ENCODE peak calls at places on chromosomes 6 and 20, in eight cellular contexts. N is tibial nerve, V is H54, K is lower leg skin, S is esophagus squamous epithelium, B is endothelial cell of umbilical vein, R is ovary, D is IMR-90. U is an unnamed sample.

GRCh38 chr6:104431096-104431495 is 428.6 kb downstream of the HACE1 start:
- DNase-seq in N (no peak), S (no peak), B (no peak), V (no peak), K (no peak), D (no peak), R (no peak), U (no peak)

GRCh38 chr20:5996765-5997164 is 46.3 kb downstream of the MCM8 start:
- DNase-seq in R (no peak), D (no peak), V (no peak), K (no peak), N (no peak), B (no peak), S (no peak), U (no peak)

GRCh38 chr6:43986177-43986825 is 141.0 kb downstream of the MRPL14 start:
- DNase-seq in V (no peak), R (no peak), K (no peak), B (no peak), S (no peak), D (no peak), N (no peak), U (no peak)

GRCh38 chr6:131255434-131255833 is 120.2 kb downstream of the AKAP7 start:
- DNase-seq in S (no peak), N (no peak), R (no peak), V (no peak), D (no peak), K (no peak), B (no peak), U (no peak)

GRCh38 chr6:143059616-143060353 is 904 bp upstream of the AIG1 start:
- DNase-seq in B (peak), D (peak), V (peak), S (no peak), R (no peak), K (no peak), N (no peak), U (no peak)

GRCh38 chr6:150492507-150492906 is 107.2 kb upstream of the PLEKHG1 start:
- DNase-seq in B (no peak), R (no peak), V (peak), D (no peak), N (no peak), K (no peak), S (no peak), U (no peak)

GRCh38 chr20:33713865-33714367 is 6.2 kb downstream of the PXMP4 start:
- DNase-seq in B (no peak), V (no peak), S (no peak), K (no peak), R (no peak), N (no peak), D (no peak), U (no peak)

GRCh38 chr6:156600678-156601077 is 176.5 kb upstream of the ARID1B start:
- DNase-seq in R (peak), D (no peak), S (no peak), K (no peak), B (no peak), V (no peak), N (no peak), U (no peak)

GRCh38 chr6:155943635-155944034 is 488.0 kb upstream of the NOX3 start:
- DNase-seq in S (no peak), N (no peak), K (no peak), B (no peak), V (no peak), D (peak), R (no peak), U (no peak)

DNA sequence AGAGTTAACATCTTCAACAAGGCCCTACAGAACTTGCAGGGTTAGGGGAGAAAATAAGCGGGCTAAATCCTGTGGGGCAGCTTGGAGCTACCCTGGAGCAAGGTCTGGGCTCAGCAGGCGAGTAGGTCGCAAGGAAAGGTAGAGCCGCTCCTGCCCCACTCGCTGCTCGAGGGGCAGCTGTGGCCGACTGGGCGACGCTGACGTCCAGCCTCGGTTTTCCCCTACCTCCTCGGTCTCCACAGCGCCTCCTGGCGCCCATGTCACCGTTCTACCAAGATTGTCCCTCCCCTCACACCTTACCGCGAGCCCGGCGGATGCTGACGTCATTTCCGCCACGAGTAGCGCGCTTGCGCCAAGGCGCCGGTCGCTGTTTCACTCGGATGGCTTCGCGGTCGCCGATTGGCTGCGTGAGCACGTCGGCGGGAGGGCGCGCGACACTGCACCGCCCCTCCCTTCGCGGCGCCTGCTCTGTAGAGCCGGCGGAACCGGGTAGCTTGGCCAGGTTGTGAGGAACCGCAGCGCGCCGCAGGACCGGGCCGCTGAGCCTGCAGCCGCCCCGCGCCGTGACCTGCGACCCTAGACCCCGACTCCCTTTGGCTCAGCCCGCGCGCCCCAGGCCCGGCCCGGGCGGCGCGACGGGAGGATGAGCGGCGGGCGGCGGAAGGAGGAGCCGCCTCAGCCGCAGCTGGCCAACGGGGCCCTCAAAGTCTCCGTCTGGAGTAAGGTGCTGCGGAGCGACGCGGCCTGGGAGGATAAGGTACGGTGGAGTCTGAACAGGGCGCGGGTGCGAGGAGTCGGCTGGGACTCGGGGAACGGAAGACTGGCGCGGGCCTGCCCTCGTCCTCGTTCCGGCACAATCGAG is at the start of gene RAB5IF:
- DNase-seq in K (peak), N (peak), S (peak), R (peak), V (peak), B (peak), D (peak), U (peak)
- TF ChIP-seq POLR2A in K (no peak), N (peak), S (no peak), R (peak), V (peak), B (peak), D (peak), U (no peak)

DNA sequence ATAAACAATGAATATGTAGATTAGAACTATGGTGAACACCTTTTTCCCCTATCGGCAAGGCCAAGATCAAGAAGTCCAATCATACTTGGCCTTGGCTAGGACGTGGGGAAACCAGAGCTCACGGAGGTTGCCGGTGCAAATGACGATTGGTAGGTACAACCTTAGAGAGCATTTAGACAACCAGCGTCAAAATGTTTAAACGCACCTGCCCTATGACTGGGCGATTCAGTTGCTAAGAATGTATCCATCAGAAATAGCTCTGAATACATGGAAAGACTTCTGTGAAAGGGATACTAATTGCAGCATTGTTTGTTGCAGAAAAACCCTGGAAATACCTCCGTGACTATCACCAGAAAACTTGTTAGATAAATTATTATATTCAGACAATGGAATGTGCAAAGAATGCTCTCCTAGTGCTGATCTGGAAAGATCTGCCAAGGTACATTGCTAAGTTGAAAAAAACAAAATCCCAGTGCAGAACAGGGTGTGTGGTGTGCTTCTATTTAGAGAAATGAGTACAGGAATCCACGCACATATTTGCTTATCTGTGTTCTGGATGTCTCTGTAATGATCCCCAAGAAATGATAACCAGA is 48.0 kb upstream of the PTPN1 start:
- DNase-seq in K (no peak), S (no peak), R (no peak), D (peak), B (no peak), N (no peak), V (no peak), U (no peak)
- TF ChIP-seq POLR2A in K (no peak), S (no peak), R (no peak), D (no peak), B (no peak), N (no peak), V (no peak), U (no peak)

DNA sequence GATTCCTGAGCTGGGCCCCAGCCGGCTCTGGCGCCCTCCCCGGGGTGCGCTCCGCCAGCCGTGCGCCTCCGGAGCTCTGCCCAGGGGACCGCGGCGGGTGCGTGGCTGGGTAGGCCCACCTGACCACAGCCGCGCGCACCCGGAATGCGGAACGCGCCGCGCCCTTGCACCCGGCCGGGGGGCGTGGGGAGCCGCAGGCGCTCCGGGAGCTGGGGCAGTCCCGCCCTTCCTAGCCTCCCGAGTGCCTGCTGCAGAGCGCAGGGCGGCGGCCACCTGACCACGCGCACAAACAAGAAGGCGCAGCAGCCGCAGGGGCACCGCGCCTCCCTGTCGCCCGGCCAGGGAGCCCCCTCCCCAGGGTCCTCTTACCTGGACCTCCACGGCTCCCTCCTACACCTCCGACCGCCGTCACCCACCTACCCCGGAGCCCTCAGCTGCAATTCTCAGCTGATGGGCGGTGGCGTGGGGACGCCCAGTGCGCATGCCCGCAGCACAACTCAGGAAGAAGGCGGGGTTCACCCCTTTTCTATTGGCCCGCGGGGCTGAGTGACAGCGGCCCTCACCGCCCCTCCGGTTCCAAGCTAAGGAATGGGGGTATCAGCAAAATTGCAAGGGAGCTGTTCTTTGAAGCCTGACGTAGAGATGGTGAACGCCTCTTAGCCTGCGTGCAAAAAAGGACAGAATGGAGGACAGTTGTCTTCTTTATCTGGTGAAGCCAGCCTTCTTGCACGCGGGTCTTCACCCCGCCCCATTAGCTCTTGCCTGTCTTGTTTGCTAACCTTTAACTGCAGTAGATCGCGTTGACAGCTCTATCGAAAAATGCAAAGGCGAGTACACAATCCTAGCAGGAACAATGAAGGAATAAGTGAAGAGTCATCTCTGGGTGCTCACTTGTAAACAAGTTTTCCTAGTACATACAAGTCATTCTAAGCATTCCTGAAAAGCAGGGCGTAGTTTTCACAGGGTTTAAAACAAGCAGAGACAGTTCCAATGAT is at the start of gene STX7:
- DNase-seq in S (peak), N (peak), K (peak), R (peak), D (peak), B (peak), V (peak), U (no peak)
- TF ChIP-seq POLR2A in S (no peak), N (peak), K (peak), R (peak), D (no peak), B (peak), V (peak), U (no peak)

GRCh38 chr6:158053377-158054313 is 72.0 kb downstream of the SYNJ2 start:
- DNase-seq in V (no peak), D (no peak), B (no peak), S (no peak), K (no peak), N (no peak), R (no peak), U (no peak)
- TF ChIP-seq POLR2A in V (no peak), D (no peak), B (no peak), S (no peak), K (no peak), N (no peak), R (no peak), U (no peak)